ENCODE peak calls at places on chromosome 16, in five cellular contexts. H is PC-3, P is neuronal stem cell, T is fibroblast of lung, V is IMR-90. W is an unnamed sample.

GRCh38 chr16:31491778-31492418 is 9.0 kb downstream of the SLC5A2 start:
- DNase-seq in H (no peak), P (no peak), T (no peak), V (no peak), W (no peak)

GRCh38 chr16:30380801-30381208 is 1.6 kb downstream of the SEPTIN1 start:
- DNase-seq in H (no peak), P (no peak), T (no peak), V (no peak), W (peak)

GRCh38 chr16:83955218-83956130 is 2.4 kb downstream of the OSGIN1 start:
- DNase-seq in H (no peak), P (no peak), T (peak), V (peak), W (no peak)

GRCh38 chr16:9541723-9542122 is 450.3 kb downstream of the HAPSTR1 start:
- DNase-seq in H (no peak), P (no peak), T (no peak), V (no peak), W (no peak)

GRCh38 chr16:77816293-77816692 is 27.9 kb downstream of the VAT1L start:
- DNase-seq in H (no peak), P (no peak), T (peak), V (peak), W (no peak)

GRCh38 chr16:77660311-77660710 is 62.0 kb upstream of the NUDT7 start:
- DNase-seq in H (peak), P (peak), T (peak), V (peak), W (peak)

GRCh38 chr16:78184554-78185183 is 85.2 kb downstream of the WWOX start:
- DNase-seq in H (peak), P (no peak), T (peak), V (peak), W (no peak)

GRCh38 chr16:70417661-70418060 is 21.2 kb downstream of the ST3GAL2 start:
- DNase-seq in H (no peak), P (no peak), T (no peak), V (no peak), W (no peak)

GRCh38 chr16:72990003-72990521 is 57.9 kb downstream of the ZFHX3 start:
- DNase-seq in H (peak), P (no peak), T (peak), V (peak), W (no peak)

GRCh38 chr16:35255816-35256215 is 1796.4 kb downstream of the TP53TG3F start:
- DNase-seq in H (no peak), P (no peak), T (no peak), V (no peak), W (no peak)

GRCh38 chr16:65751622-65752598 is 614.6 kb upstream of the CDH5 start:
- DNase-seq in H (no peak), P (no peak), T (no peak), V (no peak), W (no peak)

GRCh38 chr16:15891508-15891907 is 3.1 kb upstream of the CEP20 start:
- DNase-seq in H (no peak), P (no peak), T (no peak), V (no peak), W (no peak)

GRCh38 chr16:15885560-15886001 is 2.8 kb downstream of the CEP20 start:
- DNase-seq in H (no peak), P (no peak), T (no peak), V (peak), W (no peak)

GRCh38 chr16:15888072-15888976 is at the start of gene CEP20:
- DNase-seq in H (peak), P (peak), T (peak), V (peak), W (peak)

GRCh38 chr16:15886078-15886477 is 2.3 kb downstream of the CEP20 start:
- DNase-seq in H (no peak), P (no peak), T (no peak), V (no peak), W (no peak)

GRCh38 chr16:15887283-15887682 is 1.1 kb downstream of the CEP20 start:
- DNase-seq in H (no peak), P (no peak), T (no peak), V (no peak), W (no peak)
- H3K4me3 ChIP-seq in H (peak), P (no peak), T (peak), V (peak), W (peak)

GRCh38 chr16:68086336-68086821 is 1.2 kb downstream of the NFATC3 start:
- DNase-seq in H (peak), P (no peak), T (peak), V (peak), W (peak)

GRCh38 chr16:68083239-68083781 is 1.9 kb upstream of the NFATC3 start:
- DNase-seq in H (no peak), P (no peak), T (no peak), V (no peak), W (no peak)

GRCh38 chr16:68083861-68084503 is 1.2 kb upstream of the NFATC3 start:
- DNase-seq in H (no peak), P (peak), T (peak), V (peak), W (no peak)

GRCh38 chr16:68085259-68086071 is at the start of gene NFATC3:
- DNase-seq in H (peak), P (no peak), T (peak), V (peak), W (peak)

DNA sequence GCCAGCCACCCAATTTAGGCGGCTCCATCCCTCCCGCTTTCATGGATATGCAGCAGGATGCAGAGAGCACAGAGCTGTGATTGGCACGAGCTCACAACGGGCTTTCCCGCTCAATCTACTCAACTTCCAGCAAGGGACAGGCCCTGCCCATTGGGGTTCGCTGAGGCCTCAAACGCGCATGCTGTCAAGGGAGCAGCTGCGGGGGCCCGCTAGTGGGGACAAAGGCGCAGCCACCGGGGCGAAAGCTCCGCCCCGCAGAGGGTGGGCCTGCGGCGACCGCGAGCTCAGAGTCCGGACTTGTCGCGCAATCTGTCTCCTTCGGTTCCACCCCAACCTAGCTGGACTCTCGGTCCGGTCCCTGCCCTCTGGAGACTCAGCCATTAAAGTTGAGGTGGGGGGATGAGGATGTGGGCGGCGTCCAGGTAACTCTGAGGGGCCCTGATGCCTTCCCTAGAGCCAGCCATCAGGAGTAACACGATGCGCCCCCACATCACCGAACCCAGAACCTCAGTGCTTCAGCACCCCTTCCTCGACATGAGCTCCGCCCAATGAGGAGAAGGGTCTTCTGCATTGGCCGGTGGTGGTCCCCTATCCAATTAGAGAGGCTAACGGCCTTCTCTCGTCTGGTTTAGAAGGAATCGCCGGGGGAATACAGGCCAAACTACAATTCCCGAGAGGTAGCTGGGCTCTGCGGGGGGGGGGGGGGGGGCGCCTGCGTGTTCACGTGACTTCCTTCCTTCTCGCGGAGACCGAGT is 489 bp upstream of the NFATC3 start:
- DNase-seq in H (no peak), P (peak), T (peak), V (peak), W (peak)
- H2AFZ ChIP-seq in H (peak), P (peak), T (peak), V (peak), W (peak)

GRCh38 chr16:28932339-28933141 is 769 bp downstream of the CD19 start:
- DNase-seq in H (no peak), P (no peak), T (no peak), V (no peak), W (peak)
- H3K4me3 ChIP-seq in H (no peak), P (no peak), T (no peak), V (no peak), W (peak)

GRCh38 chr16:54432481-54433229 is 146.1 kb upstream of the IRX3 start:
- DNase-seq in H (no peak), P (peak), T (no peak), V (no peak), W (no peak)

GRCh38 chr16:54429029-54429428 is 142.4 kb upstream of the IRX3 start:
- DNase-seq in H (no peak), P (no peak), T (no peak), V (no peak), W (no peak)

GRCh38 chr16:54431041-54431996 is 144.7 kb upstream of the IRX3 start:
- DNase-seq in H (peak), P (no peak), T (peak), V (no peak), W (no peak)

GRCh38 chr16:54431997-54432367 is 145.4 kb upstream of the IRX3 start:
- DNase-seq in H (no peak), P (no peak), T (no peak), V (no peak), W (no peak)

GRCh38 chr16:54430491-54431030 is 144.0 kb upstream of the IRX3 start:
- DNase-seq in H (peak), P (peak), T (peak), V (peak), W (no peak)
- H2AFZ ChIP-seq in H (no peak), P (peak), T (no peak), V (no peak), W (no peak)

GRCh38 chr16:20675488-20676267 is 21.8 kb downstream of the ACSM1 start:
- DNase-seq in H (peak), P (no peak), T (no peak), V (no peak), W (peak)
- H3K4me3 ChIP-seq in H (peak), P (no peak), T (no peak), V (no peak), W (no peak)

GRCh38 chr16:13429411-13429810 is 490.5 kb upstream of the ERCC4 start:
- DNase-seq in H (no peak), P (no peak), T (peak), V (no peak), W (no peak)
- H2AFZ ChIP-seq in H (no peak), P (no peak), T (no peak), V (no peak), W (no peak)

GRCh38 chr16:27314161-27314723 is 468 bp downstream of the IL4R start:
- DNase-seq in H (peak), P (no peak), T (peak), V (peak), W (peak)

GRCh38 chr16:27314986-27315332 is 1.2 kb downstream of the IL4R start:
- DNase-seq in H (no peak), P (no peak), T (no peak), V (no peak), W (no peak)

GRCh38 chr16:27316038-27316680 is 2.4 kb downstream of the IL4R start:
- DNase-seq in H (no peak), P (no peak), T (no peak), V (no peak), W (no peak)

GRCh38 chr16:27317320-27317719 is 3.5 kb downstream of the IL4R start:
- DNase-seq in H (no peak), P (no peak), T (no peak), V (no peak), W (no peak)

DNA sequence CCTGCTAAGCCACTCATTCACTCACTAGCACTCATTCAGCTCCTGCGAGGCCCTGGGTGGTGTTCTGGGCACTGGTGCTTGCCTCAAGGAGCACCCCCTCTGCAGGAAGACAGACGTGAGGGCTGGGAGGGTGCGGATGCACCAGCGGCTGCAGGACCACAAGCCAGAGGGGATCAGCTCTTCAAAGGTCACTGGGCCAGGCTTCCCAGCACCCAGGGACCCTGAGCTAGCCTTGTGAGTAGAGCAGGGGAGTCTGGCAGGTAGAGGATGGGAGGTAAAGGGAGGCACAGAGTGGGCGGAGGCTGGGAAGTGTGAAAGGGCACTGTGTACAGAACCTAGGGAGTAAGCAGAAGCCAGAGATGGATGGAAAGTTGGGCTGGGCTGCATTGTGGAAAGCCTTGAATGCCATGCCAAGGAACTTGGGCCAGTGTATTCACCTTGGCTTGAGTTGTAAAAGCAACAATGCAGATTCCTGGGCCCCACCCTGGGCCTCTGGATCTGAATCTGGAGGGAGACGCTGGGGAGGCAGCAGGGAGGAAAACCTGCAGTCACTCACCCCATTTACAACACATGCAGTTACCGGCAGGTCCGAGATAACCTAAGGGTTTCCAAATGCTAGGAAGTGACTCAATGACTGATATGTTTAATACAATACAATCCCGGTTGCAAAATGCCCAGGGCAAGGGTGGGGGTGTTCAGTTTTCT is 1.7 kb downstream of the IL4R start:
- DNase-seq in H (peak), P (no peak), T (peak), V (peak), W (no peak)
- H3K4me3 ChIP-seq in H (peak), P (no peak), T (no peak), V (peak), W (no peak)

DNA sequence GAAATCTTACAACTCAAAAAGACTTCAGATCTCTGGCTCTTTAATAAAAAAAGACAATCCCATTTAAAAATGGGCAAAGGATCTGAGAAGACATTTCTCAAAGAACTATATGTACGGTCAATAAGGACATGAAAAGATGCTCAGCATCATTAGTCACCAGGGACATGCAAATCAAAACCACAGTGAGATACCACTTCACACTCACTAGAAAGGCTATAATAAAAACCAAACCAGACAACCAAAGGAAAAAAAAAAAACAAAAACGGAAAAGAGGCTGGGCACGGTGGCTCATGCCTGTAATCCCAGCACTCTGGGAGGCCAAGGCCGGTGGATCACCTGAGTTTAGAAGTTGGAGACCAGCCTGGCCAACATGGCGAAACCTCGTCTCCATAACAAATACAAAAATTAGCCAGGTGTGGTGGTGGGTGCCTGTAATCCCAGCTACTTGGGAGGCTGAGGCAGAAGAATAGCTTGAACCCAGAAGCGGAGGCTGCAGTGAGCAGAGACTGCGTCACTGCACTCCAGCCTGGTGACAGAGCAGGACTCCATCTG is 1.7 kb upstream of the NPIPB7 start:
- DNase-seq in H (no peak), P (no peak), T (no peak), V (no peak), W (no peak)
- H2AFZ ChIP-seq in H (no peak), P (no peak), T (no peak), V (no peak), W (no peak)

GRCh38 chr16:17416461-17417221 is 54.1 kb downstream of the XYLT1 start:
- DNase-seq in H (no peak), P (no peak), T (peak), V (peak), W (peak)
- H3K4me3 ChIP-seq in H (no peak), P (no peak), T (no peak), V (no peak), W (peak)

GRCh38 chr16:67190448-67191399 is 788 bp upstream of the EXOC3L1 start:
- DNase-seq in H (no peak), P (no peak), T (peak), V (peak), W (no peak)
- H2AFZ ChIP-seq in H (no peak), P (no peak), T (no peak), V (peak), W (no peak)

W was measured in Karpas-422.